ENCODE peak calls at places on chromosomes 3 and 15, in ten cellular contexts. W is HCT116, C is GM23338, A is endothelial cell of umbilical vein, I is stomach, U is K562, E is SK-N-SH, Y is HL-60, P is breast epithelium, F is upper lobe of left lung. J is an unnamed sample.

GRCh38 chr15:91867581-91868026 is 14.1 kb downstream of the SLCO3A1 start:
- DNase-seq in W (peak; percentile 61), C (peak; percentile 35), A (no peak), I (peak; percentile 81), U (no peak), E (peak; percentile 29), Y (no peak), P (peak; percentile 83), F (peak; percentile 86), J (peak; percentile 83)

GRCh38 chr3:141050576-141050912 is 603 bp upstream of the SPSB4 start:
- DNase-seq in W (no peak), C (peak; percentile 76), A (no peak), I (no peak), U (no peak), E (no peak), Y (no peak), P (no peak), F (no peak), J (no peak)

GRCh38 chr15:76168237-76168984 is 108.6 kb downstream of the TMEM266 start:
- DNase-seq in W (no peak), C (no peak), A (no peak), I (no peak), U (no peak), E (no peak), Y (no peak), P (no peak), F (no peak), J (no peak)

GRCh38 chr3:107421170-107421792 is 44.0 kb downstream of the CCDC54 start:
- DNase-seq in W (peak; percentile 67), C (peak; percentile 90), A (peak; percentile 65), I (no peak), U (no peak), E (peak; percentile 50), Y (no peak), P (no peak), F (no peak), J (no peak)

GRCh38 chr15:29698030-29698701 is 124.1 kb downstream of the TJP1 start:
- DNase-seq in W (peak; percentile 68), C (no peak), A (peak; percentile 90), I (no peak), U (no peak), E (no peak), Y (no peak), P (no peak), F (no peak), J (no peak)

GRCh38 chr15:66908503-66909095 is 156.8 kb upstream of the SMAD3 start:
- DNase-seq in W (no peak), C (no peak), A (no peak), I (no peak), U (no peak), E (no peak), Y (no peak), P (no peak), F (no peak), J (no peak)

GRCh38 chr15:51499379-51499976 is 123.1 kb downstream of the DMXL2 start:
- DNase-seq in W (peak; percentile 50), C (peak; percentile 79), A (peak; percentile 59), I (no peak), U (peak; percentile 22), E (peak; percentile 20), Y (no peak), P (no peak), F (no peak), J (no peak)

GRCh38 chr15:101483476-101483875 is 6.0 kb downstream of the PCSK6 start:
- DNase-seq in W (no peak), C (no peak), A (no peak), I (no peak), U (no peak), E (no peak), Y (no peak), P (no peak), F (no peak), J (no peak)

GRCh38 chr3:4418156-4418555 is 48.9 kb downstream of the SUMF1 start:
- DNase-seq in W (no peak), C (no peak), A (no peak), I (no peak), U (no peak), E (no peak), Y (no peak), P (no peak), F (no peak), J (no peak)

GRCh38 chr3:4419386-4419785 is 47.7 kb downstream of the SUMF1 start:
- DNase-seq in W (no peak), C (no peak), A (no peak), I (no peak), U (no peak), E (no peak), Y (no peak), P (no peak), F (no peak), J (no peak)

GRCh38 chr3:4416427-4416826 is 50.6 kb downstream of the SUMF1 start:
- DNase-seq in W (no peak), C (no peak), A (no peak), I (no peak), U (no peak), E (no peak), Y (no peak), P (no peak), F (no peak), J (no peak)

GRCh38 chr3:4417449-4417848 is 49.6 kb downstream of the SUMF1 start:
- DNase-seq in W (no peak), C (no peak), A (no peak), I (no peak), U (no peak), E (no peak), Y (no peak), P (no peak), F (no peak), J (no peak)

DNA sequence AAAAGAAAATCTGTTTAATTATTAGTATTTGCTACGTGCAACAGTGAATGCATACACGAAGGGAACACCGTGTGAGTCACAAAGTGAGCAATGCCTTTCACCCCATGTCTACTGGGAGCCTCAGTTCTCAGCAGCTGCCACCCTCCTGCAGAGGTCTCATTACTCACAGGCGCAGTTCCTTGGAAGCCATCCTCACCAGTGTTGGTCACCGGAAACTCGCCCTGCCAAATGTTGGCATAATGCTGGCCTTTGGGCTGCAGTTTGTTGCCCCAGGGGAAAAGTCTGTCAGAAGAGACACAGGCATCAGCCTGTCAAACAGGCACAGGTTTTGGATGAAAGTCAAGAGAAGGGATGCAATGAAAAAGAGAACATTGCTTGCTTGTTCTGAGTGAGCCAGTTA is 50.1 kb downstream of the SUMF1 start:
- DNase-seq in W (peak; percentile 6), C (no peak), A (peak; percentile 54), I (no peak), U (no peak), E (peak; percentile 45), Y (no peak), P (peak; percentile 70), F (no peak), J (no peak)
- TF ChIP-seq POLR2AphosphoS5 in W (no peak), C (no peak), A (no peak), I (no peak), U (no peak), E (peak; percentile 70), Y (no peak), P (no peak), F (no peak), J (no peak)

GRCh38 chr3:85342915-85343314 is 384.1 kb downstream of the CADM2 start:
- DNase-seq in W (no peak), C (peak; percentile 48), A (no peak), I (no peak), U (no peak), E (peak; percentile 25), Y (no peak), P (no peak), F (no peak), J (no peak)
- TF ChIP-seq CTCF in W (no peak), C (peak; percentile 55), A (no peak), I (no peak), U (peak; percentile 5), E (peak; percentile 26), Y (peak; percentile 21), P (no peak), F (no peak), J (no peak)

GRCh38 chr3:57128863-57129602 is 36.1 kb downstream of the IL17RD start:
- DNase-seq in W (no peak), C (peak; percentile 67), A (no peak), I (no peak), U (no peak), E (no peak), Y (no peak), P (no peak), F (no peak), J (no peak)

GRCh38 chr3:57130426-57131209 is 34.5 kb downstream of the IL17RD start:
- DNase-seq in W (no peak), C (peak; percentile 99), A (no peak), I (no peak), U (no peak), E (peak; percentile 81), Y (no peak), P (no peak), F (peak; percentile 58), J (no peak)

GRCh38 chr3:57127849-57128566 is 37.1 kb downstream of the IL17RD start:
- DNase-seq in W (no peak), C (no peak), A (no peak), I (no peak), U (no peak), E (peak; percentile 74), Y (no peak), P (no peak), F (no peak), J (no peak)

GRCh38 chr3:57131210-57131588 is 34.0 kb downstream of the IL17RD start:
- DNase-seq in W (no peak), C (no peak), A (no peak), I (no peak), U (no peak), E (no peak), Y (no peak), P (no peak), F (no peak), J (no peak)

DNA sequence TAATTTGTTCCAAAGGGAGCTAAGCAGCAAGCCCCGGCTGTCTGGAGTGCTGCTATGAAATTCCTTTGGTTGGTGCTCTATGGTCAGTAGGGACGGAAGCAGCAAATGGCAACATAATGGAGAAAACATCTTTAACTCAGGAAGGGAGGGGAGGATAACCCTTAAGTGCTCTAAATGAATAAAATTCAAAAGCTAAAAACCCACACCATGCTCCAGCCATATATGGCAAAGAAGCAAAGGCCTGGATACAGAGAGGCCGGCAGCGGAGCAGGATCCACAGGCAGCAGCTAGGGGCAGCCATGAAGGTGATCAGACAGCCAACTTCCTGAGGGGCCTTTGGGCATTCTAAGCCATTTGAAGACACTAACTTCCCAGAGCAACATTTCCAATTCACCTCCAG is 38.9 kb downstream of the IL17RD start:
- DNase-seq in W (no peak), C (peak; percentile 91), A (no peak), I (no peak), U (no peak), E (no peak), Y (no peak), P (no peak), F (no peak), J (no peak)
- TF ChIP-seq POLR2AphosphoS5 in W (no peak), C (peak; percentile 48), A (no peak), I (no peak), U (no peak), E (no peak), Y (no peak), P (no peak), F (no peak), J (no peak)

DNA sequence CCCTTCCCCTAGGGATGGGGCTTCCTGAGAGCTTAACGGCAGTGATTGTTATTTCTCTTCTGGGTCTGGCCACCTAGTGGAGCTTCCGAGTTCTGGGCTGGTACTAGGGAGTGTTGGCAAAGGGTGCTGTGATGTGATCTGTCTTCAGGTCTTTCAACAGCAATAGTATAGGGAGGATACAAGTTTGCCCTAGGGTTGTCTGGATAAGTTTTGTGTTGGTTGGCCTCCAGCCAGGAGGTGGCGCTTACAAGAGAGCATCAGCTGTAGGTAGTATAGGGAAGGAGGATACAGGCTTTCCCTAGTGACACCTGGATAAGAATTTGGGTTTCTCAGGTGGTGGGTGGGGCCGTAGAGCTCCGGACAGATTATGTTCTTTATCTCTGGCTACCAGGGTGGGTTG is 19.2 kb upstream of the CPOX start:
- DNase-seq in W (no peak), C (peak; percentile 66), A (no peak), I (no peak), U (no peak), E (no peak), Y (no peak), P (no peak), F (no peak), J (no peak)
- TF ChIP-seq CTCF in W (peak; percentile 43), C (peak; percentile 65), A (no peak), I (no peak), U (no peak), E (no peak), Y (no peak), P (no peak), F (no peak), J (no peak)

J was measured in spleen.